ENCODE peak calls at places on chromosomes 12 and 14, in seven cellular contexts. E, D, T, G, B, K and Q are unnamed samples.
A peak's percentile ranks its signal among the peaks of the same experiment; 100 is the strongest.

GRCh38 chr12:32983332-32983731 is 86.8 kb upstream of the PKP2 start:
- DNase-seq in E (no peak), D (no peak), T (no peak), G (no peak), B (no peak), K (no peak), Q (no peak)

GRCh38 chr12:97308576-97309198 is 153.9 kb upstream of the RMST start:
- DNase-seq in E (peak; percentile 7), D (peak; percentile 5), T (peak; percentile 57), G (no peak), B (no peak), K (no peak), Q (peak; percentile 37)

GRCh38 chr14:95504135-95505029 is 12.1 kb downstream of the SYNE3 start:
- DNase-seq in E (no peak), D (no peak), T (peak; percentile 56), G (no peak), B (no peak), K (no peak), Q (no peak)

GRCh38 chr12:104122298-104122697 is 15.7 kb downstream of the NFYB start:
- DNase-seq in E (no peak), D (no peak), T (no peak), G (no peak), B (no peak), K (no peak), Q (no peak)

GRCh38 chr12:76020281-76020680 is 11.3 kb downstream of the PHLDA1 start:
- DNase-seq in E (no peak), D (no peak), T (peak; percentile 94), G (no peak), B (no peak), K (no peak), Q (no peak)

GRCh38 chr14:104111301-104112112 is 26.0 kb downstream of the ASPG start:
- DNase-seq in E (no peak), D (no peak), T (no peak), G (peak; percentile 76), B (no peak), K (no peak), Q (no peak)

GRCh38 chr12:19836456-19836855 is 397.2 kb downstream of the AEBP2 start:
- DNase-seq in E (no peak), D (no peak), T (no peak), G (peak; percentile 66), B (no peak), K (no peak), Q (no peak)

GRCh38 chr12:79547044-79547734 is 143.6 kb downstream of the PAWR start:
- DNase-seq in E (no peak), D (peak; percentile 57), T (peak; percentile 91), G (no peak), B (no peak), K (no peak), Q (peak; percentile 77)

GRCh38 chr12:4119157-4119761 is 154.3 kb upstream of the CCND2 start:
- DNase-seq in E (no peak), D (no peak), T (no peak), G (peak; percentile 44), B (no peak), K (no peak), Q (no peak)

GRCh38 chr14:104967414-104968152 is 10.6 kb downstream of the AHNAK2 start:
- DNase-seq in E (no peak), D (no peak), T (peak; percentile 79), G (peak; percentile 89), B (no peak), K (no peak), Q (no peak)

GRCh38 chr14:36580856-36581831 is 1.3 kb downstream of the NKX2-8 start:
- DNase-seq in E (no peak), D (peak; percentile 33), T (peak; percentile 65), G (no peak), B (no peak), K (peak; percentile 43), Q (no peak)

GRCh38 chr14:101554991-101555668 is 6.2 kb upstream of the DIO3 start:
- DNase-seq in E (no peak), D (no peak), T (no peak), G (no peak), B (peak; percentile 62), K (no peak), Q (no peak)

GRCh38 chr14:81594012-81594411 is 60.4 kb upstream of the SEL1L start:
- DNase-seq in E (no peak), D (peak; percentile 5), T (peak; percentile 18), G (no peak), B (no peak), K (no peak), Q (peak; percentile 48)

GRCh38 chr14:91317381-91318313 is 73.1 kb upstream of the GPR68 start:
- DNase-seq in E (no peak), D (peak; percentile 29), T (peak; percentile 90), G (peak; percentile 91), B (no peak), K (no peak), Q (no peak)

GRCh38 chr14:53168786-53169185 is 15.7 kb upstream of the DDHD1 start:
- DNase-seq in E (no peak), D (no peak), T (no peak), G (no peak), B (no peak), K (no peak), Q (no peak)

GRCh38 chr14:101068958-101069549 is 165.5 kb upstream of the RTL1 start:
- DNase-seq in E (no peak), D (no peak), T (no peak), G (peak; percentile 40), B (no peak), K (no peak), Q (no peak)

GRCh38 chr12:3655331-3655900 is 97.5 kb downstream of the CRACR2A start:
- DNase-seq in E (peak; percentile 45), D (peak; percentile 39), T (peak; percentile 27), G (no peak), B (peak; percentile 37), K (no peak), Q (no peak)